ENCODE peak calls at places on chromosomes 13 and 19, in eight cellular contexts. S, B, C, K, W, D, T and U are unnamed samples.

GRCh38 chr13:90594694-90595093 is 752.8 kb upstream of the MIR17HG start:
- DNase-seq in S (no peak), B (no peak), C (no peak), K (peak), W (peak), D (no peak), T (peak), U (peak)

GRCh38 chr19:36573948-36574726 is 1.0 kb upstream of the ZNF529 start:
- DNase-seq in S (no peak), B (no peak), C (no peak), K (peak), W (no peak), D (no peak), T (peak), U (peak)

GRCh38 chr19:32814046-32814445 is 55.5 kb downstream of the SLC7A9 start:
- DNase-seq in S (no peak), B (no peak), C (no peak), K (no peak), W (no peak), D (no peak), T (no peak), U (no peak)

GRCh38 chr13:29520671-29521070 is 74.8 kb downstream of the SLC7A1 start:
- DNase-seq in S (no peak), B (no peak), C (peak), K (peak), W (peak), D (no peak), T (peak), U (peak)

GRCh38 chr13:112132619-112133018 is 65.7 kb downstream of the SOX1 start:
- DNase-seq in S (no peak), B (no peak), C (no peak), K (no peak), W (no peak), D (no peak), T (no peak), U (no peak)

GRCh38 chr19:48493718-48494515 is 17.7 kb downstream of the LMTK3 start:
- DNase-seq in S (no peak), B (no peak), C (no peak), K (no peak), W (no peak), D (no peak), T (no peak), U (no peak)

GRCh38 chr19:38004505-38005223 is 97.7 kb downstream of the SIPA1L3 start:
- DNase-seq in S (peak), B (no peak), C (peak), K (peak), W (peak), D (no peak), T (peak), U (peak)

GRCh38 chr13:99656843-99657506 is 155.7 kb downstream of the TM9SF2 start:
- DNase-seq in S (no peak), B (peak), C (no peak), K (no peak), W (no peak), D (no peak), T (no peak), U (no peak)

GRCh38 chr19:2867025-2867991 is at the start of gene ZNF556:
- DNase-seq in S (no peak), B (no peak), C (no peak), K (peak), W (peak), D (no peak), T (no peak), U (peak)

GRCh38 chr19:44212250-44212864 is at the start of gene ZNF227:
- DNase-seq in S (peak), B (peak), C (peak), K (peak), W (peak), D (peak), T (peak), U (peak)

GRCh38 chr13:92461402-92461801 is 765.2 kb upstream of the GPC6 start:
- DNase-seq in S (no peak), B (no peak), C (no peak), K (no peak), W (no peak), D (no peak), T (no peak), U (no peak)

GRCh38 chr13:67299731-67300130 is 69.6 kb upstream of the PCDH9 start:
- DNase-seq in S (no peak), B (no peak), C (no peak), K (peak), W (no peak), D (no peak), T (peak), U (peak)

GRCh38 chr13:35927554-35927953 is 203.6 kb downstream of the DCLK1 start:
- DNase-seq in S (no peak), B (no peak), C (peak), K (peak), W (peak), D (no peak), T (peak), U (no peak)

GRCh38 chr19:41697198-41697855 is 9.3 kb upstream of the CEACAM7 start:
- DNase-seq in S (no peak), B (no peak), C (no peak), K (no peak), W (no peak), D (peak), T (no peak), U (no peak)

GRCh38 chr19:19633711-19634515 is 5.9 kb upstream of the LPAR2 start:
- DNase-seq in S (no peak), B (no peak), C (no peak), K (no peak), W (no peak), D (no peak), T (no peak), U (no peak)

GRCh38 chr13:80904386-80904785 is 563.5 kb upstream of the SPRY2 start:
- DNase-seq in S (no peak), B (no peak), C (no peak), K (no peak), W (no peak), D (no peak), T (no peak), U (no peak)

GRCh38 chr13:32229443-32229842 is 85.7 kb downstream of the ZAR1L start:
- DNase-seq in S (no peak), B (no peak), C (no peak), K (no peak), W (no peak), D (no peak), T (no peak), U (no peak)

GRCh38 chr19:31938675-31939074 is 406.7 kb upstream of the ZNF507 start:
- DNase-seq in S (no peak), B (no peak), C (no peak), K (no peak), W (no peak), D (no peak), T (no peak), U (no peak)

GRCh38 chr13:44117351-44117750 is 237.6 kb downstream of the LACC1 start:
- DNase-seq in S (no peak), B (no peak), C (no peak), K (no peak), W (peak), D (no peak), T (peak), U (no peak)

GRCh38 chr19:19107663-19108062 is 30.6 kb downstream of the TMEM161A start:
- DNase-seq in S (no peak), B (no peak), C (no peak), K (no peak), W (no peak), D (no peak), T (no peak), U (no peak)

GRCh38 chr19:6087074-6087506 is 23.2 kb downstream of the RFX2 start:
- DNase-seq in S (no peak), B (peak), C (no peak), K (no peak), W (no peak), D (no peak), T (no peak), U (no peak)

GRCh38 chr19:46232468-46232867 is 2.9 kb downstream of the IGFL1 start:
- DNase-seq in S (no peak), B (no peak), C (no peak), K (no peak), W (no peak), D (no peak), T (no peak), U (no peak)

GRCh38 chr19:12840091-12841079 is 2.1 kb downstream of the MAST1 start:
- DNase-seq in S (peak), B (no peak), C (no peak), K (peak), W (peak), D (peak), T (peak), U (peak)

GRCh38 chr13:74825170-74825948 is 656.6 kb downstream of the TBC1D4 start:
- DNase-seq in S (no peak), B (no peak), C (no peak), K (peak), W (peak), D (no peak), T (peak), U (peak)

GRCh38 chr19:32349724-32350475 is 4.5 kb downstream of the ZNF507 start:
- DNase-seq in S (no peak), B (no peak), C (no peak), K (peak), W (no peak), D (no peak), T (peak), U (no peak)

GRCh38 chr19:16216744-16217670 is 19.3 kb downstream of the AP1M1 start:
- DNase-seq in S (no peak), B (peak), C (no peak), K (no peak), W (no peak), D (no peak), T (no peak), U (no peak)

GRCh38 chr13:100163375-100163774 is 74.5 kb downstream of the PCCA start:
- DNase-seq in S (no peak), B (no peak), C (no peak), K (no peak), W (no peak), D (no peak), T (no peak), U (no peak)

GRCh38 chr13:30052127-30052526 is 201.7 kb upstream of the UBL3 start:
- DNase-seq in S (no peak), B (no peak), C (no peak), K (no peak), W (no peak), D (no peak), T (no peak), U (no peak)

GRCh38 chr19:7076151-7076550 is 6.6 kb downstream of the ZNF557 start:
- DNase-seq in S (no peak), B (no peak), C (no peak), K (no peak), W (no peak), D (peak), T (no peak), U (no peak)